ENCODE peak calls at places on chromosome 11, in nine cellular contexts. S, H, G, B, W, L, X, J and K are unnamed samples.

GRCh38 chr11:8068605-8069221 is 12.3 kb upstream of the TUB start:
- DNase-seq in S (peak; percentile 60), H (peak; percentile 96), G (peak; percentile 73), B (peak; percentile 74), W (no peak), L (no peak), X (peak; percentile 93), J (peak; percentile 78), K (peak; percentile 95)

GRCh38 chr11:47390084-47390760 is 11.9 kb upstream of the SPI1 start:
- DNase-seq in S (no peak), H (peak; percentile 49), G (no peak), B (no peak), W (no peak), L (no peak), X (no peak), J (no peak), K (no peak)

GRCh38 chr11:114280696-114281095 is 15.5 kb upstream of the NNMT start:
- DNase-seq in S (no peak), H (peak; percentile 89), G (peak; percentile 92), B (peak; percentile 65), W (peak; percentile 59), L (peak; percentile 79), X (peak; percentile 94), J (peak; percentile 58), K (peak; percentile 81)

GRCh38 chr11:19431059-19431398 is 190.3 kb upstream of the E2F8 start:
- DNase-seq in S (no peak), H (no peak), G (no peak), B (no peak), W (no peak), L (no peak), X (no peak), J (no peak), K (no peak)

GRCh38 chr11:33861366-33861765 is 30.5 kb downstream of the LMO2 start:
- DNase-seq in S (no peak), H (no peak), G (no peak), B (no peak), W (no peak), L (no peak), X (no peak), J (no peak), K (no peak)

GRCh38 chr11:76793391-76793811 is 10.2 kb downstream of the TSKU start:
- DNase-seq in S (no peak), H (no peak), G (no peak), B (no peak), W (no peak), L (no peak), X (no peak), J (no peak), K (no peak)

GRCh38 chr11:3947084-3947483 is 91.6 kb downstream of the STIM1 start:
- DNase-seq in S (peak; percentile 66), H (no peak), G (peak; percentile 57), B (no peak), W (peak; percentile 41), L (no peak), X (peak; percentile 83), J (peak; percentile 38), K (no peak)

GRCh38 chr11:123111465-123111864 is 49.5 kb upstream of the HSPA8 start:
- DNase-seq in S (no peak), H (peak; percentile 63), G (peak; percentile 64), B (no peak), W (no peak), L (no peak), X (peak; percentile 63), J (no peak), K (no peak)

GRCh38 chr11:95426823-95427462 is 195.9 kb upstream of the SESN3 start:
- DNase-seq in S (no peak), H (no peak), G (peak; percentile 27), B (no peak), W (no peak), L (no peak), X (no peak), J (no peak), K (no peak)

GRCh38 chr11:93740031-93740801 is 1.1 kb downstream of the TAF1D start:
- DNase-seq in S (no peak), H (peak; percentile 85), G (peak; percentile 34), B (no peak), W (peak; percentile 47), L (no peak), X (peak; percentile 28), J (no peak), K (no peak)

GRCh38 chr11:117143390-117143789 is 697 bp upstream of the PAFAH1B2 start:
- DNase-seq in S (peak; percentile 32), H (no peak), G (peak; percentile 78), B (no peak), W (peak; percentile 73), L (no peak), X (peak; percentile 42), J (peak; percentile 37), K (peak; percentile 19)

GRCh38 chr11:120793150-120793549 is 230.8 kb upstream of the TBCEL start:
- DNase-seq in S (no peak), H (no peak), G (no peak), B (no peak), W (no peak), L (no peak), X (no peak), J (no peak), K (no peak)

GRCh38 chr11:76792505-76793264 is 9.5 kb downstream of the TSKU start:
- DNase-seq in S (no peak), H (no peak), G (no peak), B (no peak), W (no peak), L (no peak), X (no peak), J (no peak), K (no peak)

GRCh38 chr11:69497221-69497787 is 15.8 kb downstream of the LINC01488 start:
- DNase-seq in S (peak; percentile 44), H (peak; percentile 100), G (peak; percentile 98), B (peak; percentile 90), W (no peak), L (peak; percentile 59), X (peak; percentile 91), J (peak; percentile 63), K (peak; percentile 97)

GRCh38 chr11:72592698-72593097 is 81.5 kb downstream of the PDE2A start:
- DNase-seq in S (no peak), H (no peak), G (no peak), B (no peak), W (no peak), L (no peak), X (no peak), J (no peak), K (no peak)

GRCh38 chr11:61362542-61362875 is 335 bp downstream of the TMEM138 start:
- DNase-seq in S (no peak), H (peak; percentile 82), G (peak; percentile 65), B (no peak), W (peak; percentile 32), L (no peak), X (peak; percentile 81), J (no peak), K (no peak)

GRCh38 chr11:29448246-29448877 is 568.5 kb downstream of the KCNA4 start:
- DNase-seq in S (no peak), H (no peak), G (no peak), B (no peak), W (no peak), L (no peak), X (no peak), J (no peak), K (peak; percentile 31)

GRCh38 chr11:86916330-86916729 is 38.9 kb downstream of the FZD4 start:
- DNase-seq in S (no peak), H (peak; percentile 85), G (peak; percentile 78), B (no peak), W (no peak), L (peak; percentile 25), X (peak; percentile 60), J (no peak), K (peak; percentile 79)

DNA sequence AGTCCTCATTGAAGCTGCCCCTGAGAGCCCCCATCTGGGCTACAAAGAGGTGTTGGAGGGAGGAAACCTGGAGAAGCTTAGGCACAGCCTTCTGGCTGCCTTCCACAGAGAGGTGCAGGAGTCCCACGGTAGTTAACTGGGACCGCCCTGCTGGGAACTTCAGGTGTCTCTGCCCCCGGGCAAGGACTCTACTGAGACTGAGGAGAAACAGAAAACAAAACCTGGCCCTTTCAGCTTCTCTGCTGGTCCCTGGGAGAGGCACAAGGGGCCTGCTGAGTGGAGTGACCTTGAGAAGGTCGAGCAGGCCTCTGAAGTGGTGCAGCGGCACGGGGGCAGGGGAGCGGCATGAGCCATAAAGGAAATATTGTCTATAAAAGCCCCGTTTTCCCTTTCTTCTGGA is 38.9 kb downstream of the NTM start:
- DNase-seq in S (no peak), H (no peak), G (no peak), B (no peak), W (no peak), L (no peak), X (no peak), J (no peak), K (no peak)
- TF ChIP-seq CTCF in S (no peak), H (no peak), G (no peak), B (no peak), W (no peak), L (no peak), X (no peak), J (no peak), K (no peak)

GRCh38 chr11:36377759-36378553 is 81.9 kb downstream of the PRR5L start:
- DNase-seq in S (no peak), H (peak; percentile 75), G (no peak), B (no peak), W (no peak), L (no peak), X (no peak), J (no peak), K (no peak)
- H3K4me3 ChIP-seq in S (peak overlapping the region; percentile 48), H (peak overlapping the region; percentile 82), G (peak overlapping the region; percentile 81), B (peak overlapping the region; percentile 70), W (peak overlapping the region; percentile 89), L (peak overlapping the region; percentile 93), X (peak overlapping the region; percentile 87), J (peak overlapping the region; percentile 54), K (peak overlapping the region; percentile 69)

GRCh38 chr11:82038151-82038550 is 695.5 kb downstream of the FAM181B start:
- DNase-seq in S (no peak), H (no peak), G (no peak), B (no peak), W (no peak), L (no peak), X (no peak), J (no peak), K (no peak)
- TF ChIP-seq CTCF in S (no peak), H (no peak), G (no peak), B (no peak), W (no peak), L (no peak), X (no peak), J (no peak), K (peak; percentile 9)

GRCh38 chr11:45933131-45933821 is 10.8 kb downstream of the LARGE2 start:
- DNase-seq in S (no peak), H (peak; percentile 71), G (peak; percentile 43), B (peak; percentile 8), W (no peak), L (no peak), X (no peak), J (no peak), K (peak; percentile 22)

GRCh38 chr11:45930951-45931563 is 8.6 kb downstream of the LARGE2 start:
- DNase-seq in S (no peak), H (peak; percentile 61), G (no peak), B (no peak), W (no peak), L (no peak), X (no peak), J (no peak), K (no peak)

GRCh38 chr11:45933846-45934579 is 11.6 kb downstream of the LARGE2 start:
- DNase-seq in S (no peak), H (peak; percentile 61), G (no peak), B (no peak), W (no peak), L (no peak), X (no peak), J (no peak), K (no peak)

GRCh38 chr11:45931739-45932138 is 9.3 kb downstream of the LARGE2 start:
- DNase-seq in S (no peak), H (no peak), G (no peak), B (no peak), W (no peak), L (no peak), X (no peak), J (no peak), K (no peak)

GRCh38 chr11:45932217-45932616 is 9.8 kb downstream of the LARGE2 start:
- DNase-seq in S (no peak), H (no peak), G (no peak), B (no peak), W (no peak), L (no peak), X (no peak), J (no peak), K (no peak)
- H3K4me3 ChIP-seq in S (no peak overlapping the region), H (no peak overlapping the region), G (no peak overlapping the region), B (no peak overlapping the region), W (no peak overlapping the region), L (no peak overlapping the region), X (no peak overlapping the region), J (no peak overlapping the region), K (no peak overlapping the region)